ENCODE peak calls at places on chromosomes 2 and 18, in seven cellular contexts. R is GM04504, E is GM06990, L is T-helper 9 cell, P is osteocyte, U is cardiac muscle cell, Y is anterior cingulate cortex. W is an unnamed sample.

GRCh38 chr2:128449226-128450061 is 130.8 kb upstream of the HS6ST1 start:
- DNase-seq in R (no peak), E (no peak), L (no peak), P (peak), U (no peak), Y (no peak), W (no peak)

GRCh38 chr2:28615691-28616090 is 119.8 kb downstream of the PLB1 start:
- DNase-seq in R (no peak), E (no peak), L (no peak), P (no peak), U (no peak), Y (no peak), W (no peak)

GRCh38 chr2:108534577-108535379 is 508 bp downstream of the LIMS1 start:
- DNase-seq in R (peak), E (peak), L (peak), P (peak), U (peak), Y (peak), W (peak)

GRCh38 chr2:240322231-240322955 is 113.1 kb upstream of the GPC1 start:
- DNase-seq in R (no peak), E (no peak), L (no peak), P (no peak), U (peak), Y (no peak), W (no peak)

GRCh38 chr2:9990735-9991134 is 39.2 kb downstream of the GRHL1 start:
- DNase-seq in R (no peak), E (no peak), L (no peak), P (no peak), U (peak), Y (peak), W (peak)

GRCh38 chr18:34658101-34658500 is 52.0 kb upstream of the DTNA start:
- DNase-seq in R (no peak), E (no peak), L (no peak), P (no peak), U (no peak), Y (no peak), W (no peak)

GRCh38 chr18:10119991-10120390 is 206.2 kb downstream of the VAPA start:
- DNase-seq in R (no peak), E (no peak), L (no peak), P (no peak), U (no peak), Y (no peak), W (no peak)

GRCh38 chr2:121721926-121722325 is 14.7 kb downstream of the NIFK start:
- DNase-seq in R (peak), E (no peak), L (no peak), P (no peak), U (peak), Y (no peak), W (no peak)

GRCh38 chr18:156514-157230 is 1.7 kb upstream of the USP14 start:
- DNase-seq in R (no peak), E (no peak), L (no peak), P (no peak), U (no peak), Y (no peak), W (no peak)

GRCh38 chr2:9297156-9297555 is 90.5 kb downstream of the ASAP2 start:
- DNase-seq in R (no peak), E (no peak), L (no peak), P (no peak), U (no peak), Y (no peak), W (no peak)

GRCh38 chr2:202408546-202409140 is 32.5 kb downstream of the BMPR2 start:
- DNase-seq in R (no peak), E (no peak), L (no peak), P (no peak), U (peak), Y (no peak), W (peak)

GRCh38 chr2:121803503-121803902 is 48.1 kb downstream of the TSN start:
- DNase-seq in R (no peak), E (no peak), L (no peak), P (no peak), U (no peak), Y (no peak), W (no peak)

GRCh38 chr2:28691774-28692281 is 59.8 kb upstream of the PPP1CB start:
- DNase-seq in R (peak), E (no peak), L (no peak), P (peak), U (peak), Y (no peak), W (peak)

GRCh38 chr2:88053301-88053700 is 2.3 kb downstream of the KRCC1 start:
- DNase-seq in R (peak), E (no peak), L (no peak), P (no peak), U (peak), Y (no peak), W (no peak)

W was measured in dermis blood vessel endothelial cell.